ENCODE peak calls at places on chromosomes 4 and X, in four cellular contexts. B is astrocyte of the cerebellum, T is fibroblast of the aortic adventitia, S is PC-3. H is an unnamed sample.
A peak's percentile ranks its signal among the peaks of the same experiment; 100 is the strongest.

GRCh38 chr4:136392576-136392975 is 1139.7 kb downstream of the PCDH18 start:
- DNase-seq in T (peak; percentile 35), B (peak; percentile 31), S (peak; percentile 11), H (no peak)

GRCh38 chr4:89161841-89162240 is 50.5 kb downstream of the TIGD2 start:
- DNase-seq in B (no peak), S (peak; percentile 26), T (peak; percentile 41), H (no peak)

GRCh38 chr4:172786039-172786792 is 382.4 kb upstream of the GALNT7 start:
- DNase-seq in T (peak; percentile 66), S (peak; percentile 5), B (peak; percentile 8), H (no peak)

GRCh38 chrX:44569122-44569521 is 26.5 kb upstream of the FUNDC1 start:
- DNase-seq in T (peak; percentile 26), S (no peak), B (no peak), H (no peak)

GRCh38 chr4:89254847-89255246 is 52.8 kb downstream of the GPRIN3 start:
- DNase-seq in S (peak; percentile 22), T (peak; percentile 21), B (no peak), H (peak; percentile 1)

GRCh38 chrX:150517303-150517896 is 51.0 kb upstream of the MTM1 start:
- DNase-seq in S (no peak), B (no peak), T (peak; percentile 51), H (no peak)

GRCh38 chrX:113399501-113400192 is 559.0 kb upstream of the AMOT start:
- DNase-seq in B (no peak), S (peak; percentile 2), T (peak; percentile 31), H (no peak)

GRCh38 chr4:12137556-12137955 is 708.9 kb upstream of the HS3ST1 start:
- DNase-seq in S (no peak), B (no peak), T (no peak), H (no peak)

GRCh38 chr4:183186803-183187202 is 87.7 kb downstream of the WWC2 start:
- DNase-seq in B (no peak), S (no peak), T (no peak), H (no peak)

GRCh38 chrX:87468941-87469340 is 48.7 kb upstream of the KLHL4 start:
- DNase-seq in T (no peak), B (no peak), S (no peak), H (no peak)

GRCh38 chrX:120653000-120653399 is 23.1 kb upstream of the C1GALT1C1 start:
- DNase-seq in T (no peak), B (no peak), S (no peak), H (no peak)

GRCh38 chr4:5472166-5472565 is 236.2 kb downstream of the EVC2 start:
- DNase-seq in S (no peak), T (no peak), B (no peak), H (no peak)

GRCh38 chr4:140952709-140953108 is 180.6 kb downstream of the RNF150 start:
- DNase-seq in T (peak; percentile 34), S (peak; percentile 41), B (no peak), H (no peak)

GRCh38 chr4:168868044-168868855 is 141.8 kb downstream of the CBR4 start:
- DNase-seq in B (no peak), T (peak; percentile 91), S (peak; percentile 23), H (peak; percentile 91)

GRCh38 chr4:149765630-149766029 is 50.0 kb downstream of the IQCM start:
- DNase-seq in T (peak; percentile 70), S (peak; percentile 54), B (peak; percentile 4), H (peak; percentile 40)

GRCh38 chr4:128653514-128654420 is 155.7 kb upstream of the JADE1 start:
- DNase-seq in B (no peak), S (no peak), T (peak; percentile 51), H (no peak)

GRCh38 chrX:47958943-47959342 is 44.8 kb downstream of the ZNF182 start:
- DNase-seq in S (peak; percentile 18), T (no peak), B (no peak), H (no peak)
- TF ChIP-seq CTCF in S (peak; percentile 38), T (no peak), B (no peak), H (peak; percentile 9)

DNA sequence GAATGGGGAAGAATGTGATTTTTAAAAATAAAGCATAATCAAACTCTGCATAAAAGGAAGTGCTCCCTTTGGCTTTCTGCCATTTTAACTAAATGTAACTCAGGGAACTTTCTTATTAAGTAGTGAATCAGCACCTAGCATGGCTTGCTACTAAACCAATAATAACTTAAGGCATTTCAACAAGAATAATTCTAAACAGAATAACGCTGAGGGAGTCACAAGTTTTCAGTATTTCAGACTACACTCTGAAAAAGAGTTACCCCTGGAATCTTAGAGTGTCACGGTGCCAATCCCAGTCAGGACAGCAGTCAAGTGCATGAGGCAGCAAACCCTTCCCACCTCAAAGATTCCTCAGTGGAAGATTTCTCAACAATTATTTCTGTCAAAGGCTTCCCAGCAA is 97.2 kb upstream of the MYOZ2 start:
- DNase-seq in B (no peak), S (peak; percentile 2), T (peak; percentile 41), H (no peak)
- H3K4me3 ChIP-seq in B (no peak overlapping the region), S (no peak overlapping the region), T (no peak overlapping the region), H (no peak overlapping the region)

GRCh38 chr4:124318292-124318691 is 394.2 kb downstream of the ANKRD50 start:
- DNase-seq in T (no peak), S (no peak), B (no peak), H (no peak)

GRCh38 chr4:124322234-124322831 is 390.2 kb downstream of the ANKRD50 start:
- DNase-seq in T (peak; percentile 83), S (peak; percentile 69), B (peak; percentile 49), H (peak; percentile 49)

GRCh38 chr4:124325676-124326075 is 386.9 kb downstream of the ANKRD50 start:
- DNase-seq in T (no peak), B (no peak), S (no peak), H (no peak)

GRCh38 chr4:124321370-124321769 is 391.2 kb downstream of the ANKRD50 start:
- DNase-seq in T (peak; percentile 48), B (no peak), S (peak; percentile 1), H (no peak)
- TF ChIP-seq CTCF in T (peak; percentile 35), B (peak; percentile 52), S (no peak), H (peak; percentile 37)

DNA sequence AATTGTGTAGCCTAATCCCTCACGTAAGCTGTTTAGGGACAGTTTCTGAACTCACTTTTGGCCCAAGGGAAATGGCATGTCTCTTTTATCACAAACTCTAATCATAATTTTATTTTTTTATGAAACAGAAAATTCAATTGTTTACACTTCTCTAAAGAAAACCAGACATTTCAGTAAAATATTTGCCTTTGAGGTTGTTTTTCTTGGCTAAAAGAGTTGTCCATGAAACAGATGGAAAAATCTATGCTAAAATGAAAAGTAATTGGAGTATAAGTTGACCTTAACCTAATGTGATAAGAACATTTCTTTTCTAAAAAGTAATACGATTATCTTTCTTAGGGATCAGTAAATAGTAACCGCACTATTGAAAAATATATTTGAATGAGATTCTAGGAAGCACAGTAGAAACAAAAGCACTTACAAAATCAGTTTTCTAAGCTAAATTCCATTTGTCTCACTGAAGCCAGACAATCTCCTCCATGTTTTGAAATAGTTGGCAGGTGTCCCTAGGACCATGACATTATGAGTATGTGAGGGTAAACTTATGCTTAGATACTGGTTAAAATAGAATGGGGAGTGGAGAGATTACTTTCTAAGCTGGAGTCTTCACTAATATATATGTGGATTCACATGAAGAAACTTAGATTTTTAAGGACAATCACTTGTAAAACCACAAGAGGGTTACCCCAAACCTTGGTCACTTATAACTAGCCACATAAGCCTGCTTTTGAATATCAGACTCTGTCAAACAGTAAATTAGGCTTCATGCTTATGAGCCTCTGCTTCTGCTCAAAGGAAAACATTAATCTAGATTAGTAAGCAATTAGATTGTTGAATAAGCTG is 20.1 kb upstream of the TET2 start:
- DNase-seq in T (peak; percentile 91), S (no peak), B (peak; percentile 41), H (no peak)
- H3K4me3 ChIP-seq in T (no peak overlapping the region), S (no peak overlapping the region), B (no peak overlapping the region), H (no peak overlapping the region)

GRCh38 chr4:162972661-162973202 is 194.0 kb downstream of the NAF1 start:
- DNase-seq in T (no peak), B (no peak), S (no peak), H (no peak)

GRCh38 chr4:162981823-162982222 is 184.9 kb downstream of the NAF1 start:
- DNase-seq in S (no peak), B (no peak), T (no peak), H (no peak)

GRCh38 chr4:162977788-162978187 is 188.9 kb downstream of the NAF1 start:
- DNase-seq in S (no peak), B (no peak), T (no peak), H (no peak)
- TF ChIP-seq CTCF in S (no peak), B (no peak), T (no peak), H (no peak)

H was measured in HFF-Myc.